ENCODE peak calls at places on chromosomes 13 and 19, in ten cellular contexts. U, S, O, V, F, B, I, N, J and G are unnamed samples.

GRCh38 chr19:1154731-1155351 is 19.2 kb downstream of the SBNO2 start:
- DNase-seq in U (peak), S (peak), O (no peak), V (peak), F (no peak), B (peak), I (no peak), N (peak), J (no peak), G (no peak)

GRCh38 chr19:35975608-35976214 is 19.3 kb upstream of the SDHAF1 start:
- DNase-seq in U (no peak), S (no peak), O (peak), V (no peak), F (no peak), B (peak), I (peak), N (no peak), J (no peak), G (peak)

GRCh38 chr13:99978781-99979452 is 2.7 kb upstream of the ZIC2 start:
- DNase-seq in U (no peak), S (no peak), O (peak), V (no peak), F (no peak), B (no peak), I (no peak), N (no peak), J (no peak), G (no peak)

GRCh38 chr19:43624933-43625332 is 5.5 kb upstream of the ZNF428 start:
- DNase-seq in U (peak), S (no peak), O (peak), V (peak), F (peak), B (no peak), I (peak), N (no peak), J (peak), G (peak)

GRCh38 chr13:113562866-113563265 is 21.7 kb upstream of the TFDP1 start:
- DNase-seq in U (no peak), S (no peak), O (no peak), V (no peak), F (no peak), B (no peak), I (no peak), N (no peak), J (no peak), G (no peak)

GRCh38 chr19:31350693-31351211 is 1.5 kb upstream of the TSHZ3 start:
- DNase-seq in U (peak), S (peak), O (peak), V (peak), F (no peak), B (peak), I (peak), N (no peak), J (no peak), G (no peak)

GRCh38 chr13:50679321-50679720 is 164.2 kb downstream of the DLEU7 start:
- DNase-seq in U (peak), S (no peak), O (no peak), V (no peak), F (no peak), B (peak), I (no peak), N (peak), J (no peak), G (no peak)

GRCh38 chr13:46666727-46667456 is 113.9 kb downstream of the LRCH1 start:
- DNase-seq in U (no peak), S (peak), O (peak), V (no peak), F (no peak), B (no peak), I (no peak), N (no peak), J (no peak), G (no peak)

GRCh38 chr19:42653841-42654240 is 59.1 kb upstream of the CEACAM8 start:
- DNase-seq in U (no peak), S (no peak), O (no peak), V (no peak), F (no peak), B (no peak), I (no peak), N (no peak), J (no peak), G (no peak)

GRCh38 chr13:24670927-24671326 is 9.3 kb upstream of the ATP12A start:
- DNase-seq in U (peak), S (no peak), O (peak), V (no peak), F (no peak), B (peak), I (peak), N (no peak), J (no peak), G (no peak)

GRCh38 chr13:109779074-109779473 is 7.3 kb downstream of the IRS2 start:
- DNase-seq in U (no peak), S (no peak), O (no peak), V (no peak), F (no peak), B (no peak), I (no peak), N (peak), J (no peak), G (peak)

GRCh38 chr19:41774515-41774980 is 19.2 kb downstream of the CEACAM6 start:
- DNase-seq in U (no peak), S (no peak), O (no peak), V (no peak), F (no peak), B (no peak), I (no peak), N (no peak), J (peak), G (no peak)

GRCh38 chr13:49756263-49756662 is 36.2 kb downstream of the KPNA3 start:
- DNase-seq in U (no peak), S (no peak), O (no peak), V (no peak), F (no peak), B (no peak), I (no peak), N (no peak), J (no peak), G (no peak)

GRCh38 chr19:12665281-12665573 is 1.3 kb downstream of the MAN2B1 start:
- DNase-seq in U (no peak), S (no peak), O (no peak), V (peak), F (no peak), B (no peak), I (no peak), N (no peak), J (peak), G (no peak)

GRCh38 chr19:2500157-2500556 is 24.2 kb downstream of the GADD45B start:
- DNase-seq in U (no peak), S (no peak), O (no peak), V (no peak), F (no peak), B (no peak), I (no peak), N (no peak), J (no peak), G (no peak)

GRCh38 chr19:4878491-4878968 is 11.1 kb upstream of the PLIN3 start:
- DNase-seq in U (no peak), S (no peak), O (no peak), V (no peak), F (no peak), B (no peak), I (peak), N (no peak), J (no peak), G (no peak)

GRCh38 chr19:46408611-46409039 is 4.7 kb downstream of the CCDC8 start:
- DNase-seq in U (peak), S (no peak), O (no peak), V (peak), F (no peak), B (peak), I (peak), N (no peak), J (no peak), G (no peak)

GRCh38 chr19:12052571-12053169 is at the start of gene ZNF878:
- DNase-seq in U (peak), S (peak), O (no peak), V (peak), F (no peak), B (peak), I (peak), N (peak), J (no peak), G (peak)

GRCh38 chr13:113649212-113649611 is 8.8 kb downstream of the ATP4B start:
- DNase-seq in U (no peak), S (peak), O (no peak), V (peak), F (no peak), B (no peak), I (no peak), N (no peak), J (no peak), G (no peak)

GRCh38 chr13:108326318-108326717 is 56.8 kb downstream of the TNFSF13B start:
- DNase-seq in U (no peak), S (no peak), O (no peak), V (no peak), F (no peak), B (no peak), I (no peak), N (no peak), J (no peak), G (no peak)

GRCh38 chr13:99501952-99502310 is 659 bp downstream of the TM9SF2 start:
- DNase-seq in U (peak), S (peak), O (peak), V (no peak), F (no peak), B (no peak), I (peak), N (peak), J (no peak), G (peak)

GRCh38 chr19:32887572-32887971 is 18.0 kb upstream of the SLC7A9 start:
- DNase-seq in U (no peak), S (no peak), O (no peak), V (no peak), F (no peak), B (no peak), I (no peak), N (no peak), J (no peak), G (no peak)

GRCh38 chr19:13066933-13067831 is 35.5 kb downstream of the LYL1 start:
- DNase-seq in U (peak), S (no peak), O (no peak), V (no peak), F (no peak), B (no peak), I (no peak), N (no peak), J (no peak), G (no peak)

GRCh38 chr13:67932991-67933390 is 702.9 kb upstream of the PCDH9 start:
- DNase-seq in U (no peak), S (no peak), O (no peak), V (no peak), F (no peak), B (no peak), I (no peak), N (no peak), J (no peak), G (no peak)

GRCh38 chr13:23743269-23743668 is 145.9 kb downstream of the MIPEP start:
- DNase-seq in U (no peak), S (no peak), O (no peak), V (no peak), F (no peak), B (no peak), I (no peak), N (no peak), J (no peak), G (no peak)

GRCh38 chr13:100951031-100951430 is 276.4 kb upstream of the TMTC4 start:
- DNase-seq in U (no peak), S (no peak), O (no peak), V (no peak), F (no peak), B (no peak), I (no peak), N (no peak), J (no peak), G (no peak)

GRCh38 chr13:76887070-76887563 is 912 bp upstream of the KCTD12 start:
- DNase-seq in U (no peak), S (peak), O (peak), V (peak), F (no peak), B (no peak), I (peak), N (no peak), J (no peak), G (no peak)

GRCh38 chr13:54402495-54402894 is 1373.9 kb downstream of the OLFM4 start:
- DNase-seq in U (no peak), S (no peak), O (no peak), V (no peak), F (no peak), B (no peak), I (no peak), N (no peak), J (no peak), G (no peak)

GRCh38 chr19:42252365-42253244 is 2.3 kb downstream of the ERF start:
- DNase-seq in U (peak), S (no peak), O (no peak), V (peak), F (no peak), B (peak), I (no peak), N (no peak), J (no peak), G (no peak)